ENCODE peak calls at places on chromosome X, in ten cellular contexts. P is HL-60, M is suprapubic skin, Q is GM12892, E is prostate gland, X is GM12891, N is upper lobe of left lung, H is K562, D is transverse colon, O is HCT116. I is an unnamed sample.

GRCh38 chrX:134453631-134454030 is 6.3 kb upstream of the HPRT1 start:
- DNase-seq in D (peak; percentile 58), Q (no peak), M (no peak), O (no peak), H (no peak), N (no peak), P (no peak), X (no peak), E (no peak), I (no peak)

GRCh38 chrX:50097121-50097520 is 103.7 kb downstream of the AKAP4 start:
- DNase-seq in H (no peak), M (no peak), P (no peak), X (no peak), O (no peak), E (no peak), Q (no peak), N (no peak), D (no peak), I (no peak)

GRCh38 chrX:146854281-146854680 is 39.7 kb upstream of the CXorf51A start:
- DNase-seq in M (no peak), O (no peak), N (no peak), H (no peak), Q (no peak), X (no peak), D (no peak), P (no peak), E (no peak), I (no peak)

GRCh38 chrX:115367956-115368355 is 78.4 kb downstream of the LUZP4 start:
- DNase-seq in M (no peak), O (no peak), P (no peak), Q (no peak), X (no peak), E (no peak), D (no peak), H (no peak), N (no peak), I (no peak)

GRCh38 chrX:29066516-29066915 is 479.3 kb downstream of the IL1RAPL1 start:
- DNase-seq in E (no peak), M (no peak), Q (no peak), H (no peak), X (no peak), N (no peak), P (no peak), O (no peak), D (no peak), I (no peak)

GRCh38 chrX:130896816-130897508 is 6.0 kb downstream of the ENOX2 start:
- DNase-seq in N (no peak), H (no peak), M (no peak), D (no peak), O (no peak), Q (no peak), E (no peak), P (no peak), X (no peak), I (no peak)

GRCh38 chrX:136405126-136405525 is 82.6 kb upstream of the BRS3 start:
- DNase-seq in X (no peak), M (no peak), Q (no peak), E (no peak), P (no peak), H (no peak), D (no peak), O (no peak), N (no peak), I (no peak)

GRCh38 chrX:148380614-148381561 is 119.5 kb upstream of the AFF2 start:
- DNase-seq in Q (no peak), D (peak; percentile 11), E (no peak), O (no peak), H (no peak), X (no peak), M (no peak), N (no peak), P (peak; percentile 16), I (no peak)

GRCh38 chrX:22121161-22121560 is 89.0 kb downstream of the PHEX start:
- DNase-seq in H (no peak), Q (no peak), M (no peak), N (no peak), E (no peak), O (no peak), P (no peak), X (no peak), D (no peak), I (no peak)

GRCh38 chrX:40550069-40550468 is 30.7 kb upstream of the ATP6AP2 start:
- DNase-seq in N (peak; percentile 52), H (no peak), P (no peak), O (no peak), E (no peak), Q (no peak), X (no peak), M (no peak), D (no peak), I (no peak)

GRCh38 chrX:66919280-66919832 is 280.5 kb upstream of the EDA2R start:
- DNase-seq in H (no peak), X (no peak), P (no peak), Q (no peak), M (no peak), D (no peak), O (no peak), N (no peak), E (peak; percentile 9), I (no peak)

GRCh38 chrX:39728025-39728424 is 369.7 kb downstream of the BCOR start:
- DNase-seq in P (no peak), D (no peak), H (no peak), X (no peak), O (no peak), Q (no peak), E (no peak), N (no peak), M (no peak), I (no peak)

GRCh38 chrX:17375631-17376380 is 806 bp downstream of the NHS start:
- DNase-seq in X (no peak), O (no peak), N (peak; percentile 86), M (no peak), E (no peak), P (no peak), D (peak; percentile 12), Q (no peak), H (no peak), I (peak; percentile 36)

GRCh38 chrX:71958281-71958675 is 47.6 kb downstream of the NHSL2 start:
- DNase-seq in H (no peak), M (no peak), X (no peak), N (no peak), D (no peak), Q (no peak), E (no peak), P (no peak), O (no peak), I (peak; percentile 25)

GRCh38 chrX:56726609-56727008 is 2.4 kb upstream of the NBDY start:
- DNase-seq in M (no peak), O (no peak), X (no peak), N (no peak), P (no peak), H (peak; percentile 7), Q (no peak), E (peak; percentile 4), D (no peak), I (peak; percentile 60)

GRCh38 chrX:56728321-56728720 is 722 bp upstream of the NBDY start:
- DNase-seq in E (no peak), D (no peak), X (no peak), P (no peak), H (no peak), N (no peak), Q (no peak), M (no peak), O (no peak), I (no peak)

GRCh38 chrX:56727531-56727930 is 1.5 kb upstream of the NBDY start:
- DNase-seq in X (no peak), H (no peak), N (no peak), Q (no peak), E (no peak), M (no peak), O (no peak), P (no peak), D (no peak), I (no peak)

GRCh38 chrX:56728752-56729151 is 291 bp upstream of the NBDY start:
- DNase-seq in X (no peak), N (no peak), H (no peak), D (peak; percentile 20), P (no peak), M (no peak), E (peak; percentile 3), Q (no peak), O (no peak), I (peak; percentile 7)

DNA sequence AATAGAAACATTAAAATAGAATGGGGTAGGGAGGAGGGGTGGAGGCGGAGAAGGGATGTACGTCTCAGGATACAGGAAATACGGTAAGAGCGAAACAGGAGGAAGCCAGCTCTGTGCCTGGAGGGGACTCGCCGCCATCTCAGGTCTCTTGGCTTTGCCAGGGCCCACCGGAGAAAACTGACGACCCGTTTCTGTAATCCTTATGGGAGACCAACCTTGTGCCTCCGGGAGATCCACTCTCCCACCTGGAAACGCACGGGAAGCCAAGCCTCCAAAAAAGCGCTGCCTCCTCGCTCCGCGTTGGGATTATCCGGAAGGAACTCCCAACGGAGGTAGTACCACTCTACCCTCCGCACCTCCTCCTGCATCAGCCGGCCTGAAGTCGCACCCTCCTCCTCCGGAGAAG is at the start of gene NBDY:
- DNase-seq in E (peak; percentile 33), Q (no peak), X (no peak), H (peak; percentile 7), M (no peak), N (no peak), D (peak; percentile 33), O (no peak), P (no peak), I (peak; percentile 46)
- TF ChIP-seq POLR2AphosphoS5 in E (peak; percentile 12), Q (no peak), X (no peak), H (no peak), M (no peak), N (peak; percentile 62), D (no peak), O (peak; percentile 74), P (no peak), I (peak; percentile 43)

GRCh38 chrX:15336023-15336413 is 695 bp upstream of the PIGA start:
- DNase-seq in O (no peak), H (peak; percentile 6), X (no peak), M (no peak), N (no peak), P (no peak), E (peak; percentile 30), D (peak; percentile 16), Q (no peak), I (peak; percentile 57)
- TF ChIP-seq POLR2AphosphoS5 in O (no peak), H (no peak), X (no peak), M (no peak), N (no peak), P (no peak), E (no peak), D (no peak), Q (no peak), I (no peak)

GRCh38 chrX:9494806-9495205 is 29.9 kb downstream of the TBL1X start:
- DNase-seq in H (peak; percentile 47), Q (no peak), D (no peak), X (no peak), M (no peak), P (no peak), E (no peak), N (no peak), O (no peak), I (no peak)
- TF ChIP-seq POLR2AphosphoS5 in H (no peak), Q (no peak), D (peak; percentile 75), X (no peak), M (no peak), P (no peak), E (no peak), N (no peak), O (no peak), I (no peak)

DNA sequence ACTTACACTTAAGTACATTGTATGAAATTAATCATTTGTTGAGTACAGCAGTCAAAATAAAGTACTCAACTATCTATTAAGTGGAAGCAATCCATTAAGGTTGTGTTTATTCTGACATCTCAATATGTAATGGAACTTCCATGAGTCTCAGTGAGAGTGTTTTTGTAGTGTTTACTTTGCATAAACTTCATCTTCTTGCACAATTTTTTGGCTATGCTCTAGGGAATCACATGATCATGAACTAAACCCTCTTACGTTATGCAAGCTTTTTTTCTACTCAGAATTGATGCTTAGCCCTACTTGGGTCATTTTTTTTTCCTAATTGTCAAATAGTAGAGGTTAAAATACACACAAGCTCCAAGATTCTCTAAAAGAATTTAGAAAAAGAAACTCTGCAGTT is 21.1 kb upstream of the PIGA start:
- DNase-seq in E (no peak), Q (no peak), H (no peak), P (no peak), M (no peak), X (no peak), D (no peak), N (no peak), O (no peak), I (no peak)
- TF ChIP-seq POLR2AphosphoS5 in E (no peak), Q (no peak), H (no peak), P (no peak), M (no peak), X (no peak), D (peak; percentile 27), N (no peak), O (no peak), I (no peak)

I was measured in GM23338.